ENCODE peak calls at places on chromosomes 13 and 19, in nine cellular contexts. One of them, this sample, is unnamed.
A peak's percentile ranks its signal among the peaks of the same experiment; 100 is the strongest.

GRCh38 chr13:45107539-45107938 is 12.8 kb upstream of the GTF2F2 start:
- DNase-seq in fibroblast of lung: no peak
- DNase-seq in CD8-positive, alpha-beta T cell: no peak
- DNase-seq in body of pancreas: no peak
- DNase-seq in heart left ventricle: no peak
- DNase-seq in colonic mucosa: no peak
- DNase-seq in tibial nerve: no peak
- DNase-seq in HCT116: no peak
- DNase-seq in right atrium auricular region: no peak
- DNase-seq in this sample: no peak

GRCh38 chr19:2179095-2179494 is 15.4 kb downstream of the DOT1L start:
- DNase-seq in fibroblast of lung: no peak
- DNase-seq in CD8-positive, alpha-beta T cell: no peak
- DNase-seq in body of pancreas: no peak
- DNase-seq in HCT116: no peak
- DNase-seq in right atrium auricular region: no peak
- DNase-seq in colonic mucosa: no peak
- DNase-seq in tibial nerve: no peak
- DNase-seq in heart left ventricle: no peak
- DNase-seq in this sample: no peak

GRCh38 chr19:49157445-49158224 is at the start of gene TRPM4:
- DNase-seq in body of pancreas: peak; percentile 93
- DNase-seq in HCT116: peak; percentile 62
- DNase-seq in colonic mucosa: peak; percentile 98
- DNase-seq in fibroblast of lung: peak; percentile 68
- DNase-seq in right atrium auricular region: peak; percentile 93
- DNase-seq in CD8-positive, alpha-beta T cell: no peak
- DNase-seq in tibial nerve: peak; percentile 85
- DNase-seq in heart left ventricle: peak; percentile 95
- DNase-seq in this sample: peak; percentile 94

GRCh38 chr19:798415-799075 is 1.3 kb downstream of the PTBP1 start:
- DNase-seq in HCT116: no peak
- DNase-seq in colonic mucosa: peak; percentile 85
- DNase-seq in tibial nerve: no peak
- DNase-seq in fibroblast of lung: no peak
- DNase-seq in body of pancreas: peak; percentile 64
- DNase-seq in CD8-positive, alpha-beta T cell: no peak
- DNase-seq in right atrium auricular region: no peak
- DNase-seq in heart left ventricle: peak; percentile 30
- DNase-seq in this sample: no peak

GRCh38 chr13:51746802-51747201 is 57.2 kb downstream of the DHRS12 start:
- DNase-seq in fibroblast of lung: no peak
- DNase-seq in tibial nerve: no peak
- DNase-seq in right atrium auricular region: no peak
- DNase-seq in colonic mucosa: no peak
- DNase-seq in HCT116: no peak
- DNase-seq in body of pancreas: peak; percentile 68
- DNase-seq in heart left ventricle: no peak
- DNase-seq in CD8-positive, alpha-beta T cell: no peak
- DNase-seq in this sample: no peak

GRCh38 chr13:110341445-110342247 is 34.6 kb downstream of the COL4A2 start:
- DNase-seq in colonic mucosa: no peak
- DNase-seq in heart left ventricle: peak; percentile 59
- DNase-seq in CD8-positive, alpha-beta T cell: no peak
- DNase-seq in right atrium auricular region: peak; percentile 83
- DNase-seq in body of pancreas: no peak
- DNase-seq in HCT116: no peak
- DNase-seq in tibial nerve: no peak
- DNase-seq in fibroblast of lung: peak; percentile 65
- DNase-seq in this sample: no peak

GRCh38 chr19:21566073-21566472 is 60.7 kb downstream of the ZNF429 start:
- DNase-seq in body of pancreas: no peak
- DNase-seq in right atrium auricular region: no peak
- DNase-seq in heart left ventricle: no peak
- DNase-seq in CD8-positive, alpha-beta T cell: no peak
- DNase-seq in fibroblast of lung: no peak
- DNase-seq in tibial nerve: no peak
- DNase-seq in colonic mucosa: no peak
- DNase-seq in HCT116: no peak
- DNase-seq in this sample: no peak

GRCh38 chr13:30307194-30307965 is at the start of gene KATNAL1:
- DNase-seq in HCT116: no peak
- DNase-seq in tibial nerve: peak; percentile 55
- DNase-seq in body of pancreas: peak; percentile 66
- DNase-seq in heart left ventricle: peak; percentile 87
- DNase-seq in right atrium auricular region: peak; percentile 79
- DNase-seq in fibroblast of lung: peak; percentile 66
- DNase-seq in colonic mucosa: peak; percentile 78
- DNase-seq in CD8-positive, alpha-beta T cell: peak; percentile 80
- DNase-seq in this sample: no peak

GRCh38 chr13:39942901-39943273 is 287.4 kb downstream of the COG6 start:
- DNase-seq in fibroblast of lung: peak; percentile 79
- DNase-seq in body of pancreas: peak; percentile 80
- DNase-seq in colonic mucosa: peak; percentile 59
- DNase-seq in HCT116: peak; percentile 80
- DNase-seq in CD8-positive, alpha-beta T cell: peak; percentile 81
- DNase-seq in tibial nerve: peak; percentile 75
- DNase-seq in heart left ventricle: peak; percentile 59
- DNase-seq in right atrium auricular region: peak; percentile 76
- DNase-seq in this sample: peak; percentile 59

GRCh38 chr19:34555447-34555846 is 73.9 kb downstream of the WTIP start:
- DNase-seq in tibial nerve: no peak
- DNase-seq in CD8-positive, alpha-beta T cell: no peak
- DNase-seq in fibroblast of lung: no peak
- DNase-seq in right atrium auricular region: no peak
- DNase-seq in heart left ventricle: no peak
- DNase-seq in HCT116: peak; percentile 24
- DNase-seq in body of pancreas: peak; percentile 18
- DNase-seq in colonic mucosa: no peak
- DNase-seq in this sample: peak; percentile 6
- TF ChIP-seq CTCF in tibial nerve: no peak
- TF ChIP-seq CTCF in CD8-positive, alpha-beta T cell: no peak
- TF ChIP-seq CTCF in fibroblast of lung: no peak
- TF ChIP-seq CTCF in right atrium auricular region: no peak
- TF ChIP-seq CTCF in heart left ventricle: no peak
- TF ChIP-seq CTCF in HCT116: peak; percentile 49
- TF ChIP-seq CTCF in body of pancreas: peak; percentile 17
- TF ChIP-seq CTCF in colonic mucosa: no peak
- TF ChIP-seq CTCF in this sample: peak; percentile 48

GRCh38 chr19:45526971-45527370 is 19.7 kb downstream of the VASP start:
- DNase-seq in tibial nerve: no peak
- DNase-seq in colonic mucosa: no peak
- DNase-seq in HCT116: no peak
- DNase-seq in fibroblast of lung: no peak
- DNase-seq in right atrium auricular region: no peak
- DNase-seq in body of pancreas: no peak
- DNase-seq in CD8-positive, alpha-beta T cell: no peak
- DNase-seq in heart left ventricle: no peak
- DNase-seq in this sample: no peak
- H3K4me1 ChIP-seq in tibial nerve: peaks cover 44% of the 10 kb centered on the region
- H3K4me1 ChIP-seq in colonic mucosa: no peaks in the 10 kb centered on the region
- H3K4me1 ChIP-seq in HCT116: peaks cover 23% of the 10 kb centered on the region
- H3K4me1 ChIP-seq in fibroblast of lung: peaks cover 6% of the 10 kb centered on the region
- H3K4me1 ChIP-seq in right atrium auricular region: peaks cover 24% of the 10 kb centered on the region
- H3K4me1 ChIP-seq in body of pancreas: peaks cover 45% of the 10 kb centered on the region
- H3K4me1 ChIP-seq in CD8-positive, alpha-beta T cell: no peaks in the 10 kb centered on the region
- H3K4me1 ChIP-seq in heart left ventricle: peaks cover 12% of the 10 kb centered on the region
- H3K4me1 ChIP-seq in this sample: peaks cover 32% of the 10 kb centered on the region

GRCh38 chr13:43915451-43915850 is 35.7 kb downstream of the LACC1 start:
- DNase-seq in right atrium auricular region: no peak
- DNase-seq in body of pancreas: no peak
- DNase-seq in HCT116: no peak
- DNase-seq in heart left ventricle: no peak
- DNase-seq in tibial nerve: no peak
- DNase-seq in CD8-positive, alpha-beta T cell: no peak
- DNase-seq in colonic mucosa: no peak
- DNase-seq in fibroblast of lung: peak; percentile 72
- DNase-seq in this sample: no peak

GRCh38 chr13:43916828-43917227 is 37.1 kb downstream of the LACC1 start:
- DNase-seq in colonic mucosa: no peak
- DNase-seq in right atrium auricular region: no peak
- DNase-seq in heart left ventricle: no peak
- DNase-seq in tibial nerve: peak; percentile 21
- DNase-seq in body of pancreas: no peak
- DNase-seq in fibroblast of lung: peak; percentile 29
- DNase-seq in HCT116: no peak
- DNase-seq in CD8-positive, alpha-beta T cell: no peak
- DNase-seq in this sample: no peak

DNA sequence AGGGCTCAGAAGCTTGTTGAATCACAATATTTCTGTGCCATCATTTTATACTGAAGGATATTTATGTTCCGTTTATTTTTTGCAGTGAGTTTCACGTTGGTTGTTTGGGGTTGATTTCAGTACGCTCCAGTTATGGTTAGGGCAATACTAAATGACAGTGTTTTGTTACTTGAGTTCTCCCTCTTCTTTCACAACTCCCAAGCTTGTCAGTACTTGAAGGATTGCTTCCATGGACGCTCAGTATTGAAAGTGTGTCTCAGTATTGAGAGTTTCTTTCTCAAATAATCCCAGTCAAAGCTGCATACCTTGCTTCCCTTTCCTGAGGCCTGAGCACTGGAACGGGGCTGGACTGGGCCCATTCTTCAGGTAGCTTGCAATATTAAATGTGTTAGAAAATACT is 38.9 kb downstream of the LACC1 start:
- DNase-seq in right atrium auricular region: no peak
- DNase-seq in fibroblast of lung: no peak
- DNase-seq in HCT116: no peak
- DNase-seq in heart left ventricle: no peak
- DNase-seq in body of pancreas: no peak
- DNase-seq in tibial nerve: no peak
- DNase-seq in colonic mucosa: no peak
- DNase-seq in CD8-positive, alpha-beta T cell: no peak
- DNase-seq in this sample: no peak
- H3K27ac ChIP-seq in right atrium auricular region: no peak overlapping the region
- H3K27ac ChIP-seq in fibroblast of lung: no peak overlapping the region
- H3K27ac ChIP-seq in HCT116: no peak overlapping the region
- H3K27ac ChIP-seq in heart left ventricle: no peak overlapping the region
- H3K27ac ChIP-seq in body of pancreas: no peak overlapping the region
- H3K27ac ChIP-seq in tibial nerve: no peak overlapping the region
- H3K27ac ChIP-seq in colonic mucosa: no peak overlapping the region
- H3K27ac ChIP-seq in CD8-positive, alpha-beta T cell: no peak overlapping the region
- H3K27ac ChIP-seq in this sample: no peak overlapping the region

GRCh38 chr13:50082426-50083283 is 67.4 kb downstream of the KCNRG start:
- DNase-seq in fibroblast of lung: peak; percentile 83
- DNase-seq in tibial nerve: peak; percentile 52
- DNase-seq in heart left ventricle: peak; percentile 48
- DNase-seq in right atrium auricular region: no peak
- DNase-seq in HCT116: peak; percentile 79
- DNase-seq in colonic mucosa: peak; percentile 94
- DNase-seq in CD8-positive, alpha-beta T cell: peak; percentile 74
- DNase-seq in body of pancreas: peak; percentile 95
- DNase-seq in this sample: peak; percentile 69

GRCh38 chr13:50081899-50082425 is 66.7 kb downstream of the KCNRG start:
- DNase-seq in tibial nerve: peak; percentile 97
- DNase-seq in HCT116: peak; percentile 98
- DNase-seq in right atrium auricular region: peak; percentile 98
- DNase-seq in colonic mucosa: peak; percentile 99
- DNase-seq in fibroblast of lung: peak; percentile 98
- DNase-seq in CD8-positive, alpha-beta T cell: peak; percentile 99
- DNase-seq in body of pancreas: peak; percentile 98
- DNase-seq in heart left ventricle: peak; percentile 98
- DNase-seq in this sample: peak; percentile 95

GRCh38 chr13:50080856-50081105 is 65.5 kb downstream of the KCNRG start:
- DNase-seq in colonic mucosa: no peak
- DNase-seq in body of pancreas: no peak
- DNase-seq in right atrium auricular region: no peak
- DNase-seq in CD8-positive, alpha-beta T cell: no peak
- DNase-seq in HCT116: no peak
- DNase-seq in tibial nerve: no peak
- DNase-seq in fibroblast of lung: no peak
- DNase-seq in heart left ventricle: no peak
- DNase-seq in this sample: no peak

GRCh38 chr13:50081106-50081898 is 66.1 kb downstream of the KCNRG start:
- DNase-seq in HCT116: no peak
- DNase-seq in heart left ventricle: peak; percentile 66
- DNase-seq in colonic mucosa: peak; percentile 71
- DNase-seq in CD8-positive, alpha-beta T cell: peak; percentile 64
- DNase-seq in fibroblast of lung: no peak
- DNase-seq in body of pancreas: peak; percentile 45
- DNase-seq in tibial nerve: peak; percentile 38
- DNase-seq in right atrium auricular region: no peak
- DNase-seq in this sample: peak; percentile 37

GRCh38 chr13:50085063-50085462 is 69.8 kb downstream of the KCNRG start:
- DNase-seq in tibial nerve: no peak
- DNase-seq in HCT116: no peak
- DNase-seq in body of pancreas: no peak
- DNase-seq in heart left ventricle: no peak
- DNase-seq in colonic mucosa: no peak
- DNase-seq in right atrium auricular region: no peak
- DNase-seq in CD8-positive, alpha-beta T cell: no peak
- DNase-seq in fibroblast of lung: no peak
- DNase-seq in this sample: no peak
- TF ChIP-seq CTCF in tibial nerve: peak; percentile 71
- TF ChIP-seq CTCF in HCT116: no peak
- TF ChIP-seq CTCF in body of pancreas: peak; percentile 59
- TF ChIP-seq CTCF in heart left ventricle: peak; percentile 50
- TF ChIP-seq CTCF in colonic mucosa: peak; percentile 47
- TF ChIP-seq CTCF in right atrium auricular region: peak; percentile 36
- TF ChIP-seq CTCF in CD8-positive, alpha-beta T cell: peak; percentile 74
- TF ChIP-seq CTCF in fibroblast of lung: peak; percentile 33
- TF ChIP-seq CTCF in this sample: peak; percentile 83

This sample was measured in PC-9.